ENCODE peak calls at places on chromosomes 16 and 17, in nine cellular contexts. L is suprapubic skin; O is GM23248; E is effector memory CD4-positive, alpha-beta T cell; K is fibroblast of pulmonary artery; Z is astrocyte of the spinal cord; T is adrenal gland; W is sigmoid colon; I is hepatocyte. U is an unnamed sample.
A peak's percentile ranks its signal among the peaks of the same experiment; 100 is the strongest.

GRCh38 chr17:15285466-15285865 is 20.3 kb upstream of the PMP22 start:
- DNase-seq in L (no peak), O (no peak), E (no peak), K (no peak), Z (no peak), T (no peak), W (no peak), I (no peak), U (no peak)

GRCh38 chr17:73232587-73233373 is 28.9 kb downstream of the CPSF4L start:
- DNase-seq in L (peak; percentile 84), O (peak; percentile 67), E (no peak), K (peak; percentile 27), Z (peak; percentile 31), T (peak; percentile 33), W (peak; percentile 70), I (peak; percentile 67), U (no peak)

GRCh38 chr16:54240180-54241125 is 46.1 kb downstream of the IRX3 start:
- DNase-seq in L (peak; percentile 56), O (peak; percentile 16), E (no peak), K (no peak), Z (no peak), T (no peak), W (no peak), I (no peak), U (no peak)

GRCh38 chr16:66444049-66444481 is 17.0 kb downstream of the BEAN1 start:
- DNase-seq in L (peak; percentile 26), O (no peak), E (no peak), K (no peak), Z (no peak), T (no peak), W (no peak), I (no peak), U (no peak)

GRCh38 chr16:20137909-20138308 is 64.2 kb upstream of the GPR139 start:
- DNase-seq in L (no peak), O (no peak), E (no peak), K (no peak), Z (no peak), T (no peak), W (no peak), I (no peak), U (no peak)

GRCh38 chr17:56125830-56126819 is 27.1 kb upstream of the ANKFN1 start:
- DNase-seq in L (no peak), O (peak; percentile 79), E (no peak), K (peak; percentile 53), Z (peak; percentile 84), T (no peak), W (no peak), I (peak; percentile 69), U (no peak)

GRCh38 chr17:19454074-19454473 is 43.0 kb downstream of the RNF112 start:
- DNase-seq in L (no peak), O (peak; percentile 19), E (no peak), K (no peak), Z (no peak), T (no peak), W (no peak), I (no peak), U (no peak)

GRCh38 chr16:53129281-53130192 is 74.7 kb downstream of the CHD9 start:
- DNase-seq in L (no peak), O (peak; percentile 55), E (no peak), K (peak; percentile 72), Z (peak; percentile 65), T (peak; percentile 20), W (no peak), I (peak; percentile 42), U (no peak)

GRCh38 chr17:76631821-76632565 is 11.6 kb downstream of the ST6GALNAC1 start:
- DNase-seq in L (no peak), O (peak; percentile 46), E (no peak), K (no peak), Z (no peak), T (no peak), W (no peak), I (peak; percentile 61), U (no peak)

GRCh38 chr16:58026705-58027340 is 1.3 kb downstream of the MMP15 start:
- DNase-seq in L (no peak), O (no peak), E (no peak), K (no peak), Z (no peak), T (no peak), W (no peak), I (peak; percentile 51), U (no peak)
- H3K4me3 ChIP-seq in L (peak overlapping the region; percentile 92), O (peak overlapping the region; percentile 43), E (peak overlapping the region; percentile 89), K (peak overlapping the region; percentile 57), Z (peak overlapping the region; percentile 49), T (peak overlapping the region; percentile 21), W (peak overlapping the region; percentile 63), I (peak overlapping the region; percentile 76), U (peak overlapping the region; percentile 91)

DNA sequence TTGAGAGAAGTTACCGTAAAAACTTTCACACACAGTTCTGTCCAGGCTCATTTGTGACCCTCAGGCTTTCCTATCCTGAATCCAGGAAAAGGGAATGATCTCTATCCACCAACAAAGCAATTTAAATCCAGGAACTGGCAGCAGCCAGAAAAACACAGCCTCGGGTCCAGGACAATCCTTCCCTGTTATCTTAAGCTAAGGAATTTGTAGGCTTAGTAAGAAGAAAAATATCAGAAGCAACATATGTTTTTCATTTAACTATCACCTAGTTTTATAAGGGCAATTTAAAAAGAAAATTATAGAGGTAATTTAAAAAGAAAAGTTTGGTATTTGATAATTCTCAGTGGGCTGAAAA is 47.1 kb downstream of the TEX2 start:
- DNase-seq in L (no peak), O (peak; percentile 56), E (no peak), K (peak; percentile 58), Z (peak; percentile 66), T (no peak), W (no peak), I (no peak), U (no peak)
- H3K4me3 ChIP-seq in L (no peak overlapping the region), O (peak overlapping the region; percentile 6), E (no peak overlapping the region), K (no peak overlapping the region), Z (no peak overlapping the region), T (no peak overlapping the region), W (no peak overlapping the region), I (no peak overlapping the region), U (no peak overlapping the region)

GRCh38 chr17:65230040-65230439 is 92.9 kb downstream of the RGS9 start:
- DNase-seq in L (no peak), O (no peak), E (no peak), K (no peak), Z (no peak), T (no peak), W (no peak), I (no peak), U (no peak)

GRCh38 chr17:65228734-65229390 is 91.7 kb downstream of the RGS9 start:
- DNase-seq in L (no peak), O (peak; percentile 34), E (peak; percentile 4), K (peak; percentile 73), Z (peak; percentile 24), T (no peak), W (no peak), I (peak; percentile 61), U (no peak)

GRCh38 chr17:65229596-65229995 is 92.4 kb downstream of the RGS9 start:
- DNase-seq in L (no peak), O (no peak), E (no peak), K (no peak), Z (no peak), T (no peak), W (no peak), I (no peak), U (no peak)

GRCh38 chr17:65227637-65228036 is 90.5 kb downstream of the RGS9 start:
- DNase-seq in L (no peak), O (no peak), E (no peak), K (no peak), Z (no peak), T (no peak), W (no peak), I (no peak), U (no peak)

GRCh38 chr17:65228287-65228686 is 91.1 kb downstream of the RGS9 start:
- DNase-seq in L (no peak), O (no peak), E (no peak), K (no peak), Z (no peak), T (peak; percentile 27), W (no peak), I (no peak), U (no peak)
- H3K4me3 ChIP-seq in L (no peak overlapping the region), O (no peak overlapping the region), E (no peak overlapping the region), K (no peak overlapping the region), Z (no peak overlapping the region), T (no peak overlapping the region), W (no peak overlapping the region), I (no peak overlapping the region), U (no peak overlapping the region)

GRCh38 chr16:31271621-31272190 is 11.9 kb downstream of the ITGAM start:
- DNase-seq in L (peak; percentile 45), O (no peak), E (no peak), K (no peak), Z (no peak), T (no peak), W (no peak), I (no peak), U (no peak)
- H3K4me3 ChIP-seq in L (no peak overlapping the region), O (no peak overlapping the region), E (no peak overlapping the region), K (no peak overlapping the region), Z (no peak overlapping the region), T (no peak overlapping the region), W (no peak overlapping the region), I (no peak overlapping the region), U (no peak overlapping the region)

GRCh38 chr17:7889166-7889584 is 586 bp downstream of the CHD3 start:
- DNase-seq in L (peak; percentile 97), O (peak; percentile 96), E (no peak), K (peak; percentile 96), Z (peak; percentile 85), T (peak; percentile 99), W (peak; percentile 99), I (peak; percentile 89), U (peak; percentile 94)

GRCh38 chr17:7886227-7887037 is 2.2 kb upstream of the CHD3 start:
- DNase-seq in L (peak; percentile 79), O (peak; percentile 55), E (peak; percentile 66), K (peak; percentile 30), Z (peak; percentile 15), T (peak; percentile 33), W (peak; percentile 78), I (peak; percentile 64), U (no peak)

GRCh38 chr17:7887038-7887481 is 1.5 kb upstream of the CHD3 start:
- DNase-seq in L (no peak), O (peak; percentile 73), E (no peak), K (no peak), Z (no peak), T (no peak), W (no peak), I (no peak), U (no peak)

GRCh38 chr17:7887482-7888183 is 956 bp upstream of the CHD3 start:
- DNase-seq in L (peak; percentile 95), O (peak; percentile 98), E (peak; percentile 74), K (peak; percentile 99), Z (peak; percentile 99), T (peak; percentile 94), W (peak; percentile 98), I (peak; percentile 97), U (peak; percentile 82)

GRCh38 chr17:7888184-7888920 is at the start of gene CHD3:
- DNase-seq in L (peak; percentile 83), O (peak; percentile 55), E (no peak), K (peak; percentile 21), Z (peak; percentile 24), T (no peak), W (no peak), I (peak; percentile 79), U (no peak)
- H3K4me3 ChIP-seq in L (peak within 1 kb of the TSS; percentile 92), O (peak within 1 kb of the TSS; percentile 90), E (peak within 1 kb of the TSS; percentile 79), K (peak within 1 kb of the TSS; percentile 56), Z (peak within 1 kb of the TSS; percentile 43), T (peak within 1 kb of the TSS; percentile 38), W (peak within 1 kb of the TSS; percentile 94), I (peak within 1 kb of the TSS; percentile 31), U (peak within 1 kb of the TSS; percentile 94)

GRCh38 chr17:48161127-48161905 is 53.8 kb downstream of the SNX11 start:
- DNase-seq in L (no peak), O (no peak), E (no peak), K (no peak), Z (no peak), T (no peak), W (no peak), I (no peak), U (no peak)
- H3K4me3 ChIP-seq in L (no peak overlapping the region), O (no peak overlapping the region), E (no peak overlapping the region), K (no peak overlapping the region), Z (no peak overlapping the region), T (no peak overlapping the region), W (no peak overlapping the region), I (no peak overlapping the region), U (no peak overlapping the region)

U was measured in thoracic aorta.